ENCODE peak calls at places on chromosomes 12 and 14, in eight cellular contexts. H is HT-29; N is endothelial cell; V is retina; L is A549; B is naive thymus-derived CD8-positive, alpha-beta T cell; G is left ventricle myocardium inferior; T is putamen. X is an unnamed sample.

GRCh38 chr12:91900971-91901370 is 244.7 kb downstream of the BTG1 start:
- DNase-seq in N (no peak), T (no peak), L (no peak), V (no peak), B (no peak), G (no peak), H (no peak), X (no peak)

GRCh38 chr14:32662234-32662633 is 276.4 kb upstream of the NPAS3 start:
- DNase-seq in H (no peak), T (no peak), L (no peak), G (no peak), V (no peak), N (no peak), B (no peak), X (no peak)

GRCh38 chr12:95625012-95625411 is 73.7 kb upstream of the USP44 start:
- DNase-seq in L (no peak), B (no peak), T (no peak), V (no peak), N (no peak), H (no peak), G (no peak), X (no peak)

GRCh38 chr12:47730341-47730744 is 5.1 kb upstream of the ENDOU start:
- DNase-seq in T (no peak), N (no peak), G (no peak), V (no peak), B (no peak), H (no peak), L (no peak), X (peak; percentile 44)

GRCh38 chr12:115450710-115451109 is 766.7 kb upstream of the TBX3 start:
- DNase-seq in B (no peak), N (no peak), H (no peak), L (no peak), V (peak; percentile 48), G (no peak), T (no peak), X (no peak)

GRCh38 chr12:111398530-111398929 is 7.2 kb upstream of the SH2B3 start:
- DNase-seq in N (no peak), L (no peak), G (no peak), B (no peak), V (no peak), H (no peak), T (no peak), X (peak; percentile 19)

GRCh38 chr14:105627701-105628100 is 101.3 kb downstream of the TMEM121 start:
- DNase-seq in H (no peak), L (no peak), V (no peak), B (no peak), N (no peak), T (no peak), G (no peak), X (no peak)

GRCh38 chr12:49662998-49663843 is 39.9 kb downstream of the PRPF40B start:
- DNase-seq in G (peak; percentile 80), T (peak; percentile 61), B (peak; percentile 71), V (no peak), N (peak; percentile 72), L (no peak), H (no peak), X (peak; percentile 88)

GRCh38 chr12:57146925-57147640 is at the start of gene LRP1-AS:
- DNase-seq in N (no peak), B (no peak), T (no peak), G (no peak), H (peak; percentile 51), V (peak; percentile 25), L (no peak), X (no peak)

GRCh38 chr14:20093442-20093841 is 17.1 kb upstream of the OR4K17 start:
- DNase-seq in L (no peak), H (no peak), T (no peak), N (no peak), B (no peak), G (no peak), V (no peak), X (peak; percentile 60)

GRCh38 chr12:214005-214736 is at the start of gene SLC6A12:
- DNase-seq in V (no peak), B (no peak), T (no peak), N (no peak), G (no peak), H (no peak), L (no peak), X (no peak)

GRCh38 chr12:65881965-65882413 is 57.7 kb downstream of the HMGA2 start:
- DNase-seq in B (no peak), L (no peak), T (peak; percentile 39), G (peak; percentile 83), N (peak; percentile 47), H (no peak), V (peak; percentile 75), X (peak; percentile 17)

GRCh38 chr14:69755784-69756183 is 11.2 kb upstream of the SRSF5 start:
- DNase-seq in N (no peak), G (no peak), T (no peak), V (no peak), B (no peak), L (no peak), H (no peak), X (no peak)

GRCh38 chr12:64679487-64679983 is 69.2 kb downstream of the RASSF3 start:
- DNase-seq in B (peak; percentile 56), G (peak; percentile 78), L (peak; percentile 91), V (no peak), H (peak; percentile 83), N (no peak), T (peak; percentile 26), X (no peak)

GRCh38 chr12:15701212-15701611 is 88.0 kb downstream of the EPS8 start:
- DNase-seq in V (no peak), B (no peak), T (no peak), H (peak; percentile 54), N (no peak), L (no peak), G (no peak), X (peak; percentile 75)

GRCh38 chr14:24351517-24351916 is 11.7 kb upstream of the RIPK3 start:
- DNase-seq in G (no peak), N (no peak), V (no peak), B (no peak), L (no peak), H (no peak), T (no peak), X (peak; percentile 33)

GRCh38 chr12:107352347-107353081 is 259.2 kb upstream of the CRY1 start:
- DNase-seq in L (peak; percentile 81), G (no peak), H (no peak), V (no peak), T (no peak), B (no peak), N (no peak), X (no peak)

GRCh38 chr12:12909228-12909994 is 18.0 kb downstream of the GPRC5A start:
- DNase-seq in T (no peak), L (no peak), G (no peak), B (no peak), N (no peak), H (no peak), V (no peak), X (peak; percentile 48)

GRCh38 chr12:109492371-109492770 is 14.9 kb downstream of the UBE3B start:
- DNase-seq in B (no peak), H (no peak), V (no peak), L (no peak), T (no peak), N (no peak), G (no peak), X (no peak)

GRCh38 chr12:27614866-27615265 is 81.4 kb upstream of the REP15 start:
- DNase-seq in H (no peak), T (no peak), V (no peak), G (no peak), L (no peak), N (no peak), B (no peak), X (no peak)

GRCh38 chr12:64383675-64384074 is 6.9 kb downstream of the C12orf56 start:
- DNase-seq in L (no peak), N (no peak), B (no peak), H (no peak), T (no peak), V (no peak), G (no peak), X (no peak)

GRCh38 chr14:77707355-77707723 is 484 bp downstream of the ALKBH1 start:
- DNase-seq in N (peak; percentile 4), B (no peak), V (no peak), H (peak; percentile 35), T (peak; percentile 45), L (peak; percentile 41), G (no peak), X (peak; percentile 64)

GRCh38 chr12:67766370-67766769 is 117.8 kb downstream of the DYRK2 start:
- DNase-seq in G (no peak), N (no peak), T (no peak), V (no peak), H (peak; percentile 55), B (no peak), L (peak; percentile 42), X (no peak)

GRCh38 chr12:9940370-9940769 is 8.2 kb upstream of the CLEC2A start:
- DNase-seq in V (no peak), B (no peak), H (no peak), G (no peak), L (peak; percentile 8), N (no peak), T (no peak), X (peak; percentile 83)

GRCh38 chr14:101504096-101504948 is 57.0 kb upstream of the DIO3 start:
- DNase-seq in L (no peak), B (no peak), T (no peak), H (no peak), V (no peak), N (no peak), G (no peak), X (no peak)

GRCh38 chr14:60250318-60251035 is 1.5 kb downstream of the PPM1A start:
- DNase-seq in H (peak; percentile 25), T (no peak), V (no peak), G (no peak), L (peak; percentile 13), B (no peak), N (peak; percentile 9), X (peak; percentile 65)

GRCh38 chr12:130711751-130712150 is 4.3 kb downstream of the RIMBP2 start:
- DNase-seq in G (no peak), V (no peak), N (no peak), T (no peak), L (no peak), B (no peak), H (no peak), X (no peak)

GRCh38 chr12:5432011-5432400 is at the start of gene NTF3:
- DNase-seq in T (no peak), G (peak; percentile 33), L (no peak), N (peak; percentile 32), V (peak; percentile 76), H (no peak), B (no peak), X (no peak)

GRCh38 chr14:39015360-39015961 is 87.6 kb downstream of the SEC23A start:
- DNase-seq in B (no peak), G (no peak), L (peak; percentile 64), H (peak; percentile 50), N (peak; percentile 22), T (peak; percentile 56), V (no peak), X (peak; percentile 63)

GRCh38 chr12:67433393-67434175 is 164.4 kb downstream of the CAND1 start:
- DNase-seq in T (no peak), B (no peak), L (peak; percentile 30), H (no peak), N (no peak), V (no peak), G (no peak), X (peak; percentile 38)